ENCODE peak calls at places on chromosomes 13 and 19, in nine cellular contexts. K is breast epithelium; Y is stimulated activated CD4-positive, alpha-beta T cell treated with anti-CD3 and anti-CD28 coated beads, Interleukin-2, amount 100 ng/mL, for 24 hours; H is body of pancreas; W is HTR-8/SVneo; Z is psoas muscle; I is KG1; E is EL; O is mucosa of descending colon. L is an unnamed sample.

GRCh38 chr13:43484432-43485225 is 302.1 kb downstream of the ENOX1 start:
- DNase-seq in K (no peak), Y (no peak), H (no peak), W (no peak), Z (no peak), I (no peak), E (no peak), O (peak; percentile 5), L (no peak)

GRCh38 chr13:27283906-27284523 is 13.4 kb downstream of the RASL11A start:
- DNase-seq in K (no peak), Y (no peak), H (peak; percentile 42), W (peak; percentile 30), Z (no peak), I (no peak), E (peak; percentile 28), O (peak; percentile 24), L (no peak)

GRCh38 chr13:48437381-48437780 is 24.5 kb upstream of the LPAR6 start:
- DNase-seq in K (no peak), Y (no peak), H (peak; percentile 26), W (no peak), Z (peak; percentile 56), I (no peak), E (no peak), O (peak; percentile 27), L (no peak)

GRCh38 chr13:48902421-48902820 is 73.3 kb upstream of the FNDC3A start:
- DNase-seq in K (no peak), Y (no peak), H (no peak), W (no peak), Z (no peak), I (no peak), E (peak; percentile 4), O (no peak), L (peak; percentile 82)

GRCh38 chr13:51957377-51958216 is 53.7 kb downstream of the ATP7B start:
- DNase-seq in K (no peak), Y (no peak), H (no peak), W (no peak), Z (no peak), I (no peak), E (no peak), O (peak; percentile 24), L (no peak)

GRCh38 chr19:862529-863304 is 3.3 kb downstream of the CFD start:
- DNase-seq in K (peak; percentile 67), Y (peak; percentile 82), H (peak; percentile 62), W (no peak), Z (peak; percentile 63), I (no peak), E (peak; percentile 62), O (peak; percentile 82), L (peak; percentile 73)

GRCh38 chr19:48333467-48334384 is 8.4 kb downstream of the EMP3 start:
- DNase-seq in K (peak; percentile 86), Y (peak; percentile 93), H (peak; percentile 95), W (peak; percentile 80), Z (peak; percentile 91), I (peak; percentile 85), E (peak; percentile 93), O (peak; percentile 97), L (peak; percentile 93)

GRCh38 chr19:4575267-4575793 is 15.8 kb upstream of the SEMA6B start:
- DNase-seq in K (peak; percentile 28), Y (no peak), H (peak; percentile 57), W (peak; percentile 92), Z (peak; percentile 64), I (no peak), E (peak; percentile 96), O (no peak), L (no peak)

GRCh38 chr13:79060216-79060615 is 345.8 kb downstream of the RBM26 start:
- DNase-seq in K (no peak), Y (no peak), H (no peak), W (no peak), Z (no peak), I (no peak), E (no peak), O (no peak), L (no peak)

GRCh38 chr13:113742445-113743120 is 16.4 kb upstream of the TMEM255B start:
- DNase-seq in K (no peak), Y (no peak), H (peak; percentile 7), W (no peak), Z (no peak), I (no peak), E (no peak), O (no peak), L (peak; percentile 51)

GRCh38 chr19:23946569-23946968 is 31.9 kb downstream of the ZNF726 start:
- DNase-seq in K (no peak), Y (no peak), H (no peak), W (no peak), Z (no peak), I (no peak), E (no peak), O (no peak), L (no peak)

GRCh38 chr19:45469835-45470146 is 2.0 kb downstream of the FOSB start:
- DNase-seq in K (no peak), Y (no peak), H (no peak), W (peak; percentile 86), Z (no peak), I (no peak), E (no peak), O (no peak), L (no peak)

GRCh38 chr19:4066682-4067395 is at the start of gene ZBTB7A:
- DNase-seq in K (peak; percentile 84), Y (peak; percentile 75), H (peak; percentile 89), W (peak; percentile 68), Z (peak; percentile 86), I (peak; percentile 50), E (peak; percentile 80), O (peak; percentile 94), L (peak; percentile 87)

GRCh38 chr19:44596428-44597130 is 16.8 kb upstream of the IGSF23 start:
- DNase-seq in K (no peak), Y (no peak), H (no peak), W (no peak), Z (no peak), I (no peak), E (no peak), O (peak; percentile 69), L (peak; percentile 43)

GRCh38 chr13:105679832-105680231 is 855.6 kb downstream of the EFNB2 start:
- DNase-seq in K (no peak), Y (no peak), H (no peak), W (no peak), Z (no peak), I (no peak), E (peak; percentile 4), O (no peak), L (no peak)

GRCh38 chr19:45016388-45017314 is 15.4 kb downstream of the RELB start:
- DNase-seq in K (peak; percentile 66), Y (peak; percentile 75), H (peak; percentile 66), W (peak; percentile 76), Z (peak; percentile 59), I (peak; percentile 54), E (peak; percentile 77), O (peak; percentile 80), L (peak; percentile 42)

GRCh38 chr13:71949441-71949840 is 82.4 kb upstream of the DACH1 start:
- DNase-seq in K (no peak), Y (no peak), H (no peak), W (no peak), Z (no peak), I (no peak), E (no peak), O (no peak), L (no peak)

GRCh38 chr13:72864142-72865035 is 82.5 kb downstream of the PIBF1 start:
- DNase-seq in K (no peak), Y (no peak), H (no peak), W (no peak), Z (no peak), I (no peak), E (peak; percentile 32), O (no peak), L (no peak)

GRCh38 chr13:41937388-41937787 is 23.5 kb downstream of the VWA8 start:
- DNase-seq in K (no peak), Y (no peak), H (no peak), W (no peak), Z (no peak), I (no peak), E (no peak), O (peak; percentile 42), L (no peak)

GRCh38 chr19:49858591-49858985 is 7.6 kb downstream of the PTOV1 start:
- DNase-seq in K (no peak), Y (no peak), H (no peak), W (no peak), Z (peak; percentile 38), I (no peak), E (peak; percentile 38), O (peak; percentile 3), L (peak; percentile 30)

GRCh38 chr13:64993514-64994164 is 2236.5 kb downstream of the PCDH9 start:
- DNase-seq in K (no peak), Y (no peak), H (no peak), W (no peak), Z (no peak), I (no peak), E (peak; percentile 25), O (no peak), L (no peak)

GRCh38 chr13:40181203-40181845 is 485.1 kb downstream of the FOXO1 start:
- DNase-seq in K (no peak), Y (no peak), H (peak; percentile 74), W (no peak), Z (no peak), I (no peak), E (no peak), O (no peak), L (no peak)

GRCh38 chr13:40985596-40986327 is 33.4 kb downstream of the ELF1 start:
- DNase-seq in K (no peak), Y (no peak), H (no peak), W (no peak), Z (no peak), I (no peak), E (no peak), O (no peak), L (no peak)

GRCh38 chr19:29598036-29598435 is 8.0 kb upstream of the POP4 start:
- DNase-seq in K (no peak), Y (no peak), H (no peak), W (no peak), Z (no peak), I (no peak), E (no peak), O (no peak), L (no peak)

GRCh38 chr19:45095496-45096413 is 2.8 kb downstream of the PPP1R37 start:
- DNase-seq in K (no peak), Y (no peak), H (no peak), W (no peak), Z (no peak), I (no peak), E (no peak), O (no peak), L (no peak)

L was measured in right lobe of liver.